ENCODE peak calls at places on chromosome 10, in eight cellular contexts. One of them, this sample, is unnamed.

GRCh38 chr10:78953124-78954008 is 115.4 kb upstream of the ZMIZ1 start:
- DNase-seq in GM23338: no peak
- DNase-seq in adrenal gland: peak; percentile 65
- DNase-seq in body of pancreas: no peak
- DNase-seq in left lung: no peak
- DNase-seq in OCI-LY7: no peak
- DNase-seq in uterus: peak; percentile 67
- DNase-seq in spleen: no peak
- DNase-seq in this sample: no peak

GRCh38 chr10:98285416-98285815 is 17.4 kb upstream of the LOXL4 start:
- DNase-seq in adrenal gland: no peak
- DNase-seq in spleen: no peak
- DNase-seq in body of pancreas: no peak
- DNase-seq in left lung: no peak
- DNase-seq in GM23338: no peak
- DNase-seq in OCI-LY7: no peak
- DNase-seq in uterus: no peak
- DNase-seq in this sample: no peak

GRCh38 chr10:130519791-130520190 is 383.6 kb downstream of the GLRX3 start:
- DNase-seq in OCI-LY7: no peak
- DNase-seq in GM23338: no peak
- DNase-seq in adrenal gland: no peak
- DNase-seq in left lung: no peak
- DNase-seq in body of pancreas: no peak
- DNase-seq in spleen: no peak
- DNase-seq in uterus: no peak
- DNase-seq in this sample: no peak

GRCh38 chr10:97365761-97366351 is 31.3 kb upstream of the FRAT2 start:
- DNase-seq in left lung: peak; percentile 85
- DNase-seq in OCI-LY7: peak; percentile 49
- DNase-seq in spleen: peak; percentile 87
- DNase-seq in uterus: no peak
- DNase-seq in body of pancreas: no peak
- DNase-seq in adrenal gland: no peak
- DNase-seq in GM23338: no peak
- DNase-seq in this sample: no peak

GRCh38 chr10:35707642-35708425 is 65.7 kb upstream of the FZD8 start:
- DNase-seq in GM23338: no peak
- DNase-seq in body of pancreas: no peak
- DNase-seq in left lung: no peak
- DNase-seq in spleen: no peak
- DNase-seq in uterus: no peak
- DNase-seq in adrenal gland: no peak
- DNase-seq in OCI-LY7: no peak
- DNase-seq in this sample: no peak

GRCh38 chr10:49296826-49297225 is 2.1 kb upstream of the C10orf71 start:
- DNase-seq in adrenal gland: no peak
- DNase-seq in body of pancreas: no peak
- DNase-seq in GM23338: no peak
- DNase-seq in spleen: no peak
- DNase-seq in OCI-LY7: no peak
- DNase-seq in left lung: no peak
- DNase-seq in uterus: no peak
- DNase-seq in this sample: no peak

GRCh38 chr10:119292968-119293367 is 85.6 kb downstream of the GRK5 start:
- DNase-seq in OCI-LY7: peak; percentile 66
- DNase-seq in spleen: no peak
- DNase-seq in body of pancreas: no peak
- DNase-seq in adrenal gland: no peak
- DNase-seq in left lung: no peak
- DNase-seq in uterus: no peak
- DNase-seq in GM23338: no peak
- DNase-seq in this sample: no peak

GRCh38 chr10:119337796-119338432 is 130.5 kb downstream of the GRK5 start:
- DNase-seq in uterus: no peak
- DNase-seq in OCI-LY7: no peak
- DNase-seq in spleen: no peak
- DNase-seq in adrenal gland: no peak
- DNase-seq in GM23338: no peak
- DNase-seq in left lung: no peak
- DNase-seq in body of pancreas: no peak
- DNase-seq in this sample: no peak

GRCh38 chr10:86733260-86733671 is 23.2 kb upstream of the BMPR1A start:
- DNase-seq in GM23338: no peak
- DNase-seq in body of pancreas: no peak
- DNase-seq in left lung: no peak
- DNase-seq in spleen: no peak
- DNase-seq in uterus: peak; percentile 54
- DNase-seq in adrenal gland: no peak
- DNase-seq in OCI-LY7: no peak
- DNase-seq in this sample: no peak

GRCh38 chr10:67815571-67816059 is 22.4 kb downstream of the DNAJC12 start:
- DNase-seq in uterus: no peak
- DNase-seq in adrenal gland: peak; percentile 39
- DNase-seq in spleen: no peak
- DNase-seq in OCI-LY7: no peak
- DNase-seq in body of pancreas: no peak
- DNase-seq in GM23338: no peak
- DNase-seq in left lung: no peak
- DNase-seq in this sample: no peak

GRCh38 chr10:8055420-8056349 is 1.2 kb downstream of the GATA3 start:
- DNase-seq in adrenal gland: peak; percentile 49
- DNase-seq in OCI-LY7: no peak
- DNase-seq in spleen: peak; percentile 87
- DNase-seq in uterus: no peak
- DNase-seq in GM23338: peak; percentile 64
- DNase-seq in left lung: no peak
- DNase-seq in body of pancreas: no peak
- DNase-seq in this sample: peak; percentile 19

GRCh38 chr10:14779053-14779649 is 4.5 kb upstream of the FAM107B start:
- DNase-seq in left lung: no peak
- DNase-seq in GM23338: no peak
- DNase-seq in OCI-LY7: no peak
- DNase-seq in adrenal gland: no peak
- DNase-seq in body of pancreas: no peak
- DNase-seq in uterus: no peak
- DNase-seq in spleen: no peak
- DNase-seq in this sample: no peak

GRCh38 chr10:58756126-58756525 is 243.5 kb downstream of the BICC1 start:
- DNase-seq in GM23338: no peak
- DNase-seq in spleen: no peak
- DNase-seq in left lung: no peak
- DNase-seq in body of pancreas: no peak
- DNase-seq in OCI-LY7: no peak
- DNase-seq in uterus: no peak
- DNase-seq in adrenal gland: no peak
- DNase-seq in this sample: no peak
- H3K4me3 ChIP-seq in GM23338: no peak overlapping the region
- H3K4me3 ChIP-seq in spleen: no peak overlapping the region
- H3K4me3 ChIP-seq in left lung: no peak overlapping the region
- H3K4me3 ChIP-seq in body of pancreas: no peak overlapping the region
- H3K4me3 ChIP-seq in OCI-LY7: no peak overlapping the region
- H3K4me3 ChIP-seq in uterus: peak overlapping the region; percentile 29
- H3K4me3 ChIP-seq in adrenal gland: peak overlapping the region; percentile 37
- H3K4me3 ChIP-seq in this sample: no peak overlapping the region

DNA sequence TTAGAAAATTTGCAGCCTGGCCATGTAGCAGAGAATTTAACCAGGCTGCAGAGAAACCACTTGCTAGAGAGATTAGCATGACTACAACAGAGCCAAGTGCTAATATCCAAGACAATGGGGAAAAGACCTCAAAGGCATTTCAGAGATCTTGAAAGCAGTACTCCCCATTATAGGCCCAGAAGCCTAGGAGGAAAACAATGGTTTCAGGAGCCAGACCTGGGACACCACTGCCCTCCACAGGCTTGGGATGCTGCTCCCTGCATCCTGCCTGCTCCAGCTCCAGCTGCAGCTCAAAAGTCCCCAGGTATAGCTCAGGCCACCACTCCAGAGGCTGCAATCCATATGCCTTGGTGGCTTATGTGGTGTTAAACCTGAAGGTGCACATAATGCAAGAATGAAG is 101.5 kb upstream of the TMEM72 start:
- DNase-seq in spleen: no peak
- DNase-seq in OCI-LY7: no peak
- DNase-seq in adrenal gland: no peak
- DNase-seq in uterus: no peak
- DNase-seq in GM23338: peak; percentile 88
- DNase-seq in body of pancreas: no peak
- DNase-seq in left lung: no peak
- DNase-seq in this sample: no peak
- TF ChIP-seq CTCF in spleen: no peak
- TF ChIP-seq CTCF in OCI-LY7: no peak
- TF ChIP-seq CTCF in adrenal gland: no peak
- TF ChIP-seq CTCF in uterus: no peak
- TF ChIP-seq CTCF in GM23338: peak; percentile 63
- TF ChIP-seq CTCF in body of pancreas: no peak
- TF ChIP-seq CTCF in left lung: no peak
- TF ChIP-seq CTCF in this sample: no peak

GRCh38 chr10:115052216-115052615 is 40.9 kb upstream of the ATRNL1 start:
- DNase-seq in spleen: no peak
- DNase-seq in body of pancreas: no peak
- DNase-seq in left lung: no peak
- DNase-seq in GM23338: no peak
- DNase-seq in uterus: no peak
- DNase-seq in OCI-LY7: no peak
- DNase-seq in adrenal gland: no peak
- DNase-seq in this sample: no peak
- H3K4me1 ChIP-seq in spleen: no peaks in the 10 kb centered on the region
- H3K4me1 ChIP-seq in body of pancreas: peaks cover 10% of the 10 kb centered on the region
- H3K4me1 ChIP-seq in left lung: no peaks in the 10 kb centered on the region
- H3K4me1 ChIP-seq in GM23338: peaks cover 37% of the 10 kb centered on the region
- H3K4me1 ChIP-seq in uterus: no peaks in the 10 kb centered on the region
- H3K4me1 ChIP-seq in OCI-LY7: no peaks in the 10 kb centered on the region
- H3K4me1 ChIP-seq in adrenal gland: no peaks in the 10 kb centered on the region
- H3K4me1 ChIP-seq in this sample: no peaks in the 10 kb centered on the region

DNA sequence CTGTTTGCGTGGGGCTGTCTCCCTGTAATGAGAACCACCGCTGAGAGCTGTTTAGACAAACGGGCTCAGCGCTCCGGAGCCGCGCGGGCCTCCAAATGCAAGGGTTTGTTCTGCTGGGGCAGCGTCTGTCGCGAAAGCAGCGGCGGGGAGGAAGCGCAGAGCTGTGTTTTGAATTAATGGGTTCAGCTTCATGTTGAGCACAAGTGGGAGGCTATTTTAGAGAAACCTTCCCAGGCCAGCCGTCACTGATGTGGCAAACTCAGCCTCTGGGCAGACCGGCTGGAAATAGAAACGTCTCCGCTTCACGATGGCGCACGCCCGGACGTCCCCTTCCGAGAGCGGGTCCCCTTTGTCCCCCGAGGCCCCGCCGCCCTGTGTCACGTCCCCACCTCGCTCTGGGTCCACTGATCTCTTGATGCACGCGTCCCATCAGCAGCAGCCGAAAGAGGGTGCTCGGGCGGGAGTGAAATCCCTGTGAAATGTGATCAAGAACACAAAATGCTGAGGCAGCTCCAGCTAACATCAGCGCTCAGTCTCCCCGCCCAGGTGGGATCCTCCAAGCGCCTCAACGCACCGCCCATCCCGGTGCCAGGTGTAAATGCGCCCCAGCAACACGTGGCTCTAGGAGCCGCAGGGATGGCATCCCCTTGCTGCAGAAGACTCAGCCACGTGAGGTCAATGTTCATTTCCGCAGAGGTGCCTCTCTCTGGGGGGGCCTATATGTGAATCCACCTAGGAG is 44.9 kb downstream of the BAMBI start:
- DNase-seq in spleen: peak; percentile 68
- DNase-seq in uterus: peak; percentile 52
- DNase-seq in left lung: peak; percentile 78
- DNase-seq in body of pancreas: peak; percentile 19
- DNase-seq in GM23338: peak; percentile 89
- DNase-seq in adrenal gland: peak; percentile 51
- DNase-seq in OCI-LY7: no peak
- DNase-seq in this sample: peak; percentile 29
- H3K4me3 ChIP-seq in spleen: peak overlapping the region; percentile 4
- H3K4me3 ChIP-seq in uterus: peak overlapping the region; percentile 55
- H3K4me3 ChIP-seq in left lung: peak overlapping the region; percentile 24
- H3K4me3 ChIP-seq in body of pancreas: no peak overlapping the region
- H3K4me3 ChIP-seq in GM23338: peak overlapping the region; percentile 66
- H3K4me3 ChIP-seq in adrenal gland: peak overlapping the region; percentile 69
- H3K4me3 ChIP-seq in OCI-LY7: no peak overlapping the region
- H3K4me3 ChIP-seq in this sample: no peak overlapping the region

DNA sequence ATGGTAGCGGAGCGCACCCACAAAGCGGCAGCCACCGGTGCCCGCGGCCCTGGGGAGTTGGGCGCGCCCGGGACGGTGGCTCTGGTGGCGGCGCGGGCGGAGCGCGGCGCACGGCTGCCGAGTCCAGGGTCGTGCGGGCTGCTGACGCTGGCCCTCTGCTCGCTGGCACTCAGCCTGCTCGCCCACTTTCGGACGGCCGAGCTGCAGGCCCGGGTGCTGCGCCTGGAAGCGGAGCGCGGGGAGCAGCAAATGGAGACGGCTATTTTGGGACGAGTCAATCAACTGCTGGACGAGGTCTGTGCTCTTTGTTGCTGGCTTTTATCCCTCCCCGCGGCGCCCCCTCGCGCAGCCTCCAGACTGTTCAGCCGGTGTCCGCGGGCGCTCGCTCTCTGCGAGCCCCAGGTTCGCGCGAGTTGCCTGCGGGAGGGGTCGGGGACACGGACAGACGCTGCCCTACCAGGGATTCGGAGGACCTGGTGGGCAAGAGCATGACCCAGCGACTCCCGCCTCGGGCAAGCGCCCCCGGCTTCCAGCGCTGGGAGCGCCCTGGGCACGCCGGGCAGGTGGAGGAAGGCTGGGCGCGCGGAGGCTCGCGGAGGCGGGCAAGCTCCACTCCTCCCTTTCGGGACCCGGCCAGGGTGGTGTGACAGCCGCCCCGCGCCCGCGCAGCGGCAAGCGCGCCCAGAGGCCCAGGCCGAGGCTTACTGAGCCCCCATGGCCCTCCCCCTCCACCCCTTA is 887 bp downstream of the COL13A1 start:
- DNase-seq in body of pancreas: no peak
- DNase-seq in OCI-LY7: no peak
- DNase-seq in GM23338: peak; percentile 61
- DNase-seq in left lung: no peak
- DNase-seq in uterus: no peak
- DNase-seq in spleen: peak; percentile 75
- DNase-seq in adrenal gland: no peak
- DNase-seq in this sample: no peak
- TF ChIP-seq CTCF in body of pancreas: no peak
- TF ChIP-seq CTCF in OCI-LY7: no peak
- TF ChIP-seq CTCF in GM23338: peak; percentile 0
- TF ChIP-seq CTCF in left lung: no peak
- TF ChIP-seq CTCF in uterus: no peak
- TF ChIP-seq CTCF in spleen: no peak
- TF ChIP-seq CTCF in adrenal gland: no peak
- TF ChIP-seq CTCF in this sample: no peak